ENCODE peak calls at places on chromosomes 2 and 18, in nine cellular contexts. One of them, this sample, is unnamed.
A peak's percentile ranks its signal among the peaks of the same experiment; 100 is the strongest.

GRCh38 chr2:71538656-71539265 is 85.4 kb downstream of the DYSF start:
- DNase-seq in brain microvascular endothelial cell: no peak
- DNase-seq in SK-N-SH: no peak
- DNase-seq in retinal pigment epithelial cell: no peak
- DNase-seq in endothelial cell of umbilical vein: no peak
- DNase-seq in colonic mucosa: no peak
- DNase-seq in coronary artery: no peak
- DNase-seq in HFF-Myc: no peak
- DNase-seq in foreskin fibroblast: no peak
- DNase-seq in this sample: no peak

GRCh38 chr2:232365621-232366321 is 12.8 kb upstream of the ALPP start:
- DNase-seq in coronary artery: no peak
- DNase-seq in foreskin fibroblast: peak; percentile 50
- DNase-seq in HFF-Myc: no peak
- DNase-seq in retinal pigment epithelial cell: peak; percentile 80
- DNase-seq in brain microvascular endothelial cell: peak; percentile 48
- DNase-seq in colonic mucosa: no peak
- DNase-seq in endothelial cell of umbilical vein: no peak
- DNase-seq in SK-N-SH: peak; percentile 73
- DNase-seq in this sample: no peak

GRCh38 chr18:38087538-38087937 is 521.9 kb upstream of the CELF4 start:
- DNase-seq in coronary artery: no peak
- DNase-seq in brain microvascular endothelial cell: no peak
- DNase-seq in retinal pigment epithelial cell: no peak
- DNase-seq in foreskin fibroblast: no peak
- DNase-seq in HFF-Myc: no peak
- DNase-seq in endothelial cell of umbilical vein: no peak
- DNase-seq in colonic mucosa: no peak
- DNase-seq in SK-N-SH: no peak
- DNase-seq in this sample: no peak

GRCh38 chr18:2881490-2882195 is 34.8 kb downstream of the EMILIN2 start:
- DNase-seq in brain microvascular endothelial cell: peak; percentile 88
- DNase-seq in SK-N-SH: no peak
- DNase-seq in coronary artery: peak; percentile 84
- DNase-seq in endothelial cell of umbilical vein: no peak
- DNase-seq in HFF-Myc: no peak
- DNase-seq in foreskin fibroblast: peak; percentile 96
- DNase-seq in colonic mucosa: no peak
- DNase-seq in retinal pigment epithelial cell: no peak
- DNase-seq in this sample: peak; percentile 78

GRCh38 chr18:47997338-47997780 is 66.9 kb upstream of the SMAD2 start:
- DNase-seq in SK-N-SH: no peak
- DNase-seq in foreskin fibroblast: peak; percentile 7
- DNase-seq in colonic mucosa: no peak
- DNase-seq in coronary artery: no peak
- DNase-seq in retinal pigment epithelial cell: peak; percentile 76
- DNase-seq in HFF-Myc: no peak
- DNase-seq in endothelial cell of umbilical vein: no peak
- DNase-seq in brain microvascular endothelial cell: no peak
- DNase-seq in this sample: no peak

GRCh38 chr18:69622192-69622591 is 221.5 kb downstream of the DOK6 start:
- DNase-seq in foreskin fibroblast: no peak
- DNase-seq in colonic mucosa: no peak
- DNase-seq in retinal pigment epithelial cell: no peak
- DNase-seq in coronary artery: no peak
- DNase-seq in HFF-Myc: no peak
- DNase-seq in endothelial cell of umbilical vein: no peak
- DNase-seq in SK-N-SH: no peak
- DNase-seq in brain microvascular endothelial cell: no peak
- DNase-seq in this sample: no peak

GRCh38 chr18:64777561-64777960 is 628.7 kb upstream of the LINC00305 start:
- DNase-seq in HFF-Myc: no peak
- DNase-seq in foreskin fibroblast: no peak
- DNase-seq in brain microvascular endothelial cell: no peak
- DNase-seq in colonic mucosa: no peak
- DNase-seq in coronary artery: no peak
- DNase-seq in SK-N-SH: no peak
- DNase-seq in retinal pigment epithelial cell: no peak
- DNase-seq in endothelial cell of umbilical vein: no peak
- DNase-seq in this sample: no peak

GRCh38 chr2:68448671-68449394 is 18.3 kb downstream of the FBXO48 start:
- DNase-seq in SK-N-SH: no peak
- DNase-seq in colonic mucosa: no peak
- DNase-seq in retinal pigment epithelial cell: no peak
- DNase-seq in HFF-Myc: no peak
- DNase-seq in foreskin fibroblast: no peak
- DNase-seq in coronary artery: peak; percentile 87
- DNase-seq in endothelial cell of umbilical vein: no peak
- DNase-seq in brain microvascular endothelial cell: no peak
- DNase-seq in this sample: no peak

GRCh38 chr2:133976659-133977058 is 277.2 kb upstream of the MGAT5 start:
- DNase-seq in coronary artery: no peak
- DNase-seq in brain microvascular endothelial cell: no peak
- DNase-seq in colonic mucosa: no peak
- DNase-seq in SK-N-SH: no peak
- DNase-seq in HFF-Myc: no peak
- DNase-seq in foreskin fibroblast: no peak
- DNase-seq in retinal pigment epithelial cell: no peak
- DNase-seq in endothelial cell of umbilical vein: no peak
- DNase-seq in this sample: no peak

GRCh38 chr2:207054521-207054920 is 111.2 kb downstream of the KLF7 start:
- DNase-seq in endothelial cell of umbilical vein: no peak
- DNase-seq in HFF-Myc: no peak
- DNase-seq in coronary artery: no peak
- DNase-seq in retinal pigment epithelial cell: no peak
- DNase-seq in brain microvascular endothelial cell: peak; percentile 69
- DNase-seq in SK-N-SH: no peak
- DNase-seq in colonic mucosa: no peak
- DNase-seq in foreskin fibroblast: peak; percentile 77
- DNase-seq in this sample: peak; percentile 46

DNA sequence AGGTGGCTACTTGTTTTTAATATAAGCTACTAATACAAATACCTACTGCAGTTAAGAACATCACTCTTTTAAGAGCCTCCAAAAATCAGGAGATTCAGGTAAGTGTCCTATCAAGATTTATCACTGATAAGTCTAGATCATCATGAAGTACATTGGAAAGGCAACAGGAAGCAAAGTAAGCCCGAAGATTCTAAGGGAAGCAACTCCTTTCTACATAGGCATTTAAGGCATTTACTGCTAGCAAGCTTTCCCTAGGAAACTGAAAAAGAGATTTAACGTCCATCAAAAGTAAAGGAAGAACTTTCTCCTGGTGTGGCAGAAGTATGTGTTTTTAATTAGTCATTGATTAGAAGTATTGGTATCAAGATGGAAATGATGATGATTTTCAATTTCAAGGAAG is 3.7 kb downstream of the STK17B start:
- DNase-seq in retinal pigment epithelial cell: no peak
- DNase-seq in HFF-Myc: no peak
- DNase-seq in brain microvascular endothelial cell: no peak
- DNase-seq in foreskin fibroblast: no peak
- DNase-seq in endothelial cell of umbilical vein: peak; percentile 24
- DNase-seq in SK-N-SH: no peak
- DNase-seq in colonic mucosa: no peak
- DNase-seq in coronary artery: no peak
- DNase-seq in this sample: no peak
- H3K4me3 ChIP-seq in retinal pigment epithelial cell: no peak overlapping the region
- H3K4me3 ChIP-seq in HFF-Myc: no peak overlapping the region
- H3K4me3 ChIP-seq in brain microvascular endothelial cell: peak overlapping the region; percentile 3
- H3K4me3 ChIP-seq in foreskin fibroblast: peak overlapping the region; percentile 16
- H3K4me3 ChIP-seq in endothelial cell of umbilical vein: no peak overlapping the region
- H3K4me3 ChIP-seq in SK-N-SH: peak overlapping the region; percentile 14
- H3K4me3 ChIP-seq in colonic mucosa: peak overlapping the region; percentile 2
- H3K4me3 ChIP-seq in coronary artery: peak overlapping the region; percentile 85
- H3K4me3 ChIP-seq in this sample: no peak overlapping the region

GRCh38 chr2:132037527-132038178 is 124.1 kb downstream of the ANKRD30BL start:
- DNase-seq in SK-N-SH: peak; percentile 61
- DNase-seq in brain microvascular endothelial cell: no peak
- DNase-seq in coronary artery: no peak
- DNase-seq in foreskin fibroblast: peak; percentile 11
- DNase-seq in endothelial cell of umbilical vein: peak; percentile 3
- DNase-seq in HFF-Myc: no peak
- DNase-seq in retinal pigment epithelial cell: no peak
- DNase-seq in colonic mucosa: no peak
- DNase-seq in this sample: no peak
- TF ChIP-seq CTCF in SK-N-SH: peak; percentile 11
- TF ChIP-seq CTCF in brain microvascular endothelial cell: no peak
- TF ChIP-seq CTCF in coronary artery: no peak
- TF ChIP-seq CTCF in foreskin fibroblast: no peak
- TF ChIP-seq CTCF in endothelial cell of umbilical vein: no peak
- TF ChIP-seq CTCF in HFF-Myc: no peak
- TF ChIP-seq CTCF in retinal pigment epithelial cell: peak; percentile 44
- TF ChIP-seq CTCF in colonic mucosa: no peak
- TF ChIP-seq CTCF in this sample: no peak

DNA sequence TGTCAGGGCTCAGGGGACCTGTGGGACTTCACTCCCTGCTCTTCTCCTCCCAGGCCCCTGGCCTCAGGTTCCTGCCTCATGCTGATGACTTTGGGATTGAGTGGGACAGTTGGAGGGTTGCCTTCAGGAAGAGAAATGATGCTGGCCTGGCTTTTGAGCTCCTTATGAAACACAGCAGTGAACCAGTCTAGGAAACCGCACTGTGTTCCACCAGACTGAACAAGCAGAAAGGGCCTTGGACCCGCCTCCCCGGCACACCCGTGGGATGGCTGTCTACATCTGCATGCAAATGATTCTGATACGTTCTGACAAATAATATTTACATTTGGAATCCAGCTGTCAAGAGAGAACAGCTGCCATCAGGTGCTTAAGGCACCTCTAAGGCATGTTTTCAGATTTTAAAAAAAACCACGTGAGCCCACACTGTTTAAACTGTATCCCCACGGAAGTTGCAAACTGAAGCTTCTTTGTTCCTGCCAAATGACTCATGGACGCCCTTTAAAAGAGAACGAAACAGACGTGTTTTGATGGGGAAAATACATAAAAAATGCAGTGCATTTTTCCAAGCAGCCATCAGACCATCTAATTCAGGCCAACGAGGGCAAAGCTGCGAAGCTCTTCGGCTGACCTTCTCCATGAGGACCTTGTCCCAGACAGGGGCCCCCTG is 27.6 kb upstream of the ASAP2 start:
- DNase-seq in colonic mucosa: peak; percentile 84
- DNase-seq in HFF-Myc: no peak
- DNase-seq in SK-N-SH: no peak
- DNase-seq in retinal pigment epithelial cell: peak; percentile 60
- DNase-seq in endothelial cell of umbilical vein: peak; percentile 84
- DNase-seq in brain microvascular endothelial cell: peak; percentile 74
- DNase-seq in coronary artery: peak; percentile 85
- DNase-seq in foreskin fibroblast: peak; percentile 86
- DNase-seq in this sample: peak; percentile 44
- H3K4me3 ChIP-seq in colonic mucosa: no peak overlapping the region
- H3K4me3 ChIP-seq in HFF-Myc: no peak overlapping the region
- H3K4me3 ChIP-seq in SK-N-SH: no peak overlapping the region
- H3K4me3 ChIP-seq in retinal pigment epithelial cell: no peak overlapping the region
- H3K4me3 ChIP-seq in endothelial cell of umbilical vein: no peak overlapping the region
- H3K4me3 ChIP-seq in brain microvascular endothelial cell: no peak overlapping the region
- H3K4me3 ChIP-seq in coronary artery: peak overlapping the region; percentile 38
- H3K4me3 ChIP-seq in foreskin fibroblast: no peak overlapping the region
- H3K4me3 ChIP-seq in this sample: peak overlapping the region; percentile 39

DNA sequence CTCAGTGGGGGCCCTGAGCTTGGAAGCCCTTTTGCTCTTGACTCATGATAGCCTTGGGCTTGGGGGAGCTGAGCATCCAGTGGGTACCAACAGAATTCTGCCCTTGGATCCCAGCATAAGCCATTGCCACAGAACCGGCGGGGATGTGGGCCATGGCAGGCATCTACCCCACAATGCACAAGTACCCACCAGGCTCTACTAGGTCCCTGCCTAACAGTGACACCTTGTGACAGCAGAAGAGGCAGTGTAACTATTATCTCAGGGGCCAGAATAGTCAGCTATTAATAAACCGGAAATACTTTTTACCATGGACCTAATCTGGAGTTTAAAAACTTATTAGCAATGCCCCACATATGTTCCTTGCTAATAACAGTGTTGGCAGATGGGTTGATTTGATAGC is 397.2 kb downstream of the TMEM182 start:
- DNase-seq in foreskin fibroblast: no peak
- DNase-seq in brain microvascular endothelial cell: no peak
- DNase-seq in colonic mucosa: no peak
- DNase-seq in endothelial cell of umbilical vein: no peak
- DNase-seq in coronary artery: no peak
- DNase-seq in HFF-Myc: no peak
- DNase-seq in retinal pigment epithelial cell: no peak
- DNase-seq in SK-N-SH: no peak
- DNase-seq in this sample: no peak
- TF ChIP-seq CTCF in foreskin fibroblast: no peak
- TF ChIP-seq CTCF in brain microvascular endothelial cell: no peak
- TF ChIP-seq CTCF in colonic mucosa: no peak
- TF ChIP-seq CTCF in endothelial cell of umbilical vein: no peak
- TF ChIP-seq CTCF in coronary artery: no peak
- TF ChIP-seq CTCF in HFF-Myc: no peak
- TF ChIP-seq CTCF in retinal pigment epithelial cell: no peak
- TF ChIP-seq CTCF in SK-N-SH: no peak
- TF ChIP-seq CTCF in this sample: peak; percentile 17